ENCODE peak calls at places on chromosome 19, in seven cellular contexts. U is astrocyte of the spinal cord, V is dorsolateral prefrontal cortex, S is nephron progenitor cell, F is fibroblast of mammary gland, E is upper lobe of right lung, D is heart left ventricle. J is an unnamed sample.

GRCh38 chr19:38093154-38093553 is 130.9 kb downstream of the DPF1 start:
- DNase-seq in U (no peak), V (no peak), S (no peak), F (no peak), E (no peak), D (no peak), J (no peak)

GRCh38 chr19:2775556-2776430 is 7.3 kb downstream of the SGTA start:
- DNase-seq in U (peak), V (peak), S (no peak), F (peak), E (peak), D (peak), J (no peak)

GRCh38 chr19:918481-919156 is 1.5 kb downstream of the KISS1R start:
- DNase-seq in U (no peak), V (no peak), S (peak), F (no peak), E (peak), D (no peak), J (peak)

GRCh38 chr19:51364200-51365106 is 1.7 kb downstream of the ETFB start:
- DNase-seq in U (no peak), V (peak), S (no peak), F (peak), E (no peak), D (no peak), J (no peak)

GRCh38 chr19:58097783-58098681 is at the start of gene ZSCAN18:
- DNase-seq in U (peak), V (peak), S (peak), F (peak), E (peak), D (peak), J (peak)

GRCh38 chr19:41321600-41322270 is 11.8 kb downstream of the CCDC97 start:
- DNase-seq in U (peak), V (no peak), S (peak), F (peak), E (no peak), D (peak), J (no peak)

GRCh38 chr19:39444598-39445257 is 654 bp upstream of the SUPT5H start:
- DNase-seq in U (no peak), V (no peak), S (no peak), F (peak), E (no peak), D (no peak), J (no peak)

GRCh38 chr19:56252699-56253422 is 19.7 kb upstream of the EDDM13 start:
- DNase-seq in U (peak), V (peak), S (peak), F (peak), E (peak), D (peak), J (no peak)

GRCh38 chr19:39413903-39414608 is 1.6 kb downstream of the PLEKHG2 start:
- DNase-seq in U (no peak), V (no peak), S (peak), F (peak), E (peak), D (peak), J (no peak)

GRCh38 chr19:5691205-5691929 is 1.3 kb downstream of the RPL36 start:
- DNase-seq in U (peak), V (peak), S (no peak), F (peak), E (peak), D (peak), J (no peak)

GRCh38 chr19:2415973-2416319 is 11.4 kb downstream of the TIMM13 start:
- DNase-seq in U (no peak), V (no peak), S (no peak), F (no peak), E (no peak), D (no peak), J (no peak)

GRCh38 chr19:30070970-30071632 is 129.1 kb downstream of the URI1 start:
- DNase-seq in U (no peak), V (no peak), S (no peak), F (no peak), E (peak), D (peak), J (peak)

GRCh38 chr19:42422576-42423461 is 4.4 kb downstream of the LIPE start:
- DNase-seq in U (no peak), V (peak), S (peak), F (no peak), E (peak), D (peak), J (no peak)

GRCh38 chr19:29683009-29683408 is 17.7 kb downstream of the PLEKHF1 start:
- DNase-seq in U (peak), V (peak), S (no peak), F (peak), E (no peak), D (no peak), J (no peak)

GRCh38 chr19:12350890-12351197 is 14.6 kb downstream of the ZNF442 start:
- DNase-seq in U (no peak), V (no peak), S (no peak), F (no peak), E (no peak), D (no peak), J (no peak)

GRCh38 chr19:56547535-56547934 is 8.8 kb downstream of the ZFP28 start:
- DNase-seq in U (no peak), V (no peak), S (no peak), F (no peak), E (no peak), D (no peak), J (no peak)

GRCh38 chr19:8109890-8110662 is 39.3 kb downstream of the FBN3 start:
- DNase-seq in U (no peak), V (no peak), S (no peak), F (no peak), E (no peak), D (no peak), J (no peak)

GRCh38 chr19:47992070-47992469 is at the start of gene BSPH1:
- DNase-seq in U (no peak), V (no peak), S (no peak), F (no peak), E (no peak), D (no peak), J (no peak)
- TF ChIP-seq CTCF in U (no peak), V (no peak), S (no peak), F (no peak), E (no peak), D (no peak), J (no peak)

DNA sequence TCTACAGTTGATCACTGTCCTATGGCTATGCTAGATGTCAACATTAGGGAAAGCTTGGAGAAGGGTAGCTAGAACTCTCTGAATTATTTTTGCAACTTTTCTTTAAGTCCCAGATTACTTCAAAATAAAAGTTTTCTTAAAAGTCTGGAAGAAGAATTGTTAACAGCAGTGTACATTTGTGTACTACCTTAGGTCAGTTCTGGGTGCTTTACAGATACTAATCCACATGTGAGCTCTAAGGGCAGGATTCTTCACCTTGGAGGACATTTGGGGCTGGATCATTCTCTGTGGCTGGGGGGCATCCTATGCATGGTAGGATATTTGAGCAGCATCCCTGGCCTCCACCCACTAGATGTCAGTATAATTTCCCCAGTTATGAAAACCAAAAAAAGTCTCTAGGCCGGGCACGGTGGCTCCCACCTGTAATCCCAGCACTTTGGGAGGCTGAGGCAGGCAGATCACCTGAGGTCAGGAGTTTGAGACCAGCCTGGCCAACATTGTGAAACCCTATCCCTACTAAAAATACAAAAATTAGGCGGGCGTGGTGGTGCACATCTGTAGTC is 2.8 kb downstream of the BRME1 start:
- DNase-seq in U (no peak), V (no peak), S (no peak), F (peak), E (no peak), D (no peak), J (no peak)
- TF ChIP-seq CTCF in U (peak), V (no peak), S (no peak), F (peak), E (peak), D (peak), J (peak)

GRCh38 chr19:53812335-53812734 is 11.8 kb downstream of the NLRP12 start:
- DNase-seq in U (no peak), V (no peak), S (no peak), F (no peak), E (no peak), D (no peak), J (no peak)
- TF ChIP-seq CTCF in U (peak), V (no peak), S (peak), F (peak), E (no peak), D (no peak), J (peak)

DNA sequence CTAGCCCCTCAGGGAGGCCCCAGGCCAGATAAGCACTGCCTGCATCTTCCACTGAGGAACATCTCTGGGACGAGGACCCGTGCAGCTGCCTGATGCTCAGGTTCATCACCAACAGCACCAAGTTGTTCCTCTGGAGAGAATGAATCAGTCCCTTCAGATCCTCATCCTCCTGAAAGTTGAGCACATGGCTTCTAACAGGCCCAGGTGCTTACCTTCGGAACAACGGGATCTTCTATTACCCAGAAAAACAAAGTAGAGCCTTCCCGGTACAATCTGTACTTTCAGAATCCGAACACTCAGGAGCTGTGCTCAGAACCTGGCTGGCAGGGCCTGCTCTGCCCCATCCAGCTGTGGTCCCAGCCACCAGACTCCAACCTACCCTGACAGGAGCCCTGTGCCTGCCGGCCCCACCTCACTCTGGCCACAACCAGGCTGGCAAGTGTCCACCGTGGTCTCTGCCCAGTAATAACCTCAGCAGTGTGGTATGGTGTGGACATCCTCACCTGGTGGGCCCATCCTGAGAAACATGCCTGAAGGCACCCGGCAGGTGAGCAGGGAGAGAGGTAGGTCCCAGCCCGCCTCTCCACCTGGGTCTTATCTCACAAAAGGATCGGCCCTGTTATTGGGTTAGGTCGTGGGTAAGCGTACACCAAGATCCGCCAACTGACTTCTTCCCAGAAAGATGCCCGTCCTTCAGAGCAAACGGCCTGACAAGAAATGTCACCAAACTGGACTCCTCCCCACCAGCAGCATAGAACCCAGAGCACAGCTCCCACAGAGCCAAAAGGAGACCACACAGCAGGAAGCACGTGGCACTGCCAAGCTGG is 34.1 kb downstream of the ELL start:
- DNase-seq in U (no peak), V (no peak), S (no peak), F (no peak), E (no peak), D (no peak), J (no peak)
- TF ChIP-seq CTCF in U (no peak), V (no peak), S (no peak), F (no peak), E (peak), D (no peak), J (no peak)

GRCh38 chr19:19758164-19758563 is 25.3 kb upstream of the ZNF14 start:
- DNase-seq in U (no peak), V (no peak), S (no peak), F (no peak), E (no peak), D (no peak), J (no peak)
- TF ChIP-seq CTCF in U (no peak), V (no peak), S (no peak), F (no peak), E (no peak), D (no peak), J (no peak)

GRCh38 chr19:35663981-35664380 is 2.3 kb upstream of the UPK1A start:
- DNase-seq in U (no peak), V (no peak), S (no peak), F (no peak), E (no peak), D (no peak), J (no peak)

GRCh38 chr19:35666251-35666913 is at the start of gene UPK1A:
- DNase-seq in U (no peak), V (no peak), S (no peak), F (no peak), E (no peak), D (no peak), J (no peak)

GRCh38 chr19:35661995-35662340 is 4.3 kb upstream of the UPK1A start:
- DNase-seq in U (no peak), V (no peak), S (no peak), F (no peak), E (no peak), D (no peak), J (no peak)

GRCh38 chr19:35665157-35665556 is 1.2 kb upstream of the UPK1A start:
- DNase-seq in U (no peak), V (no peak), S (no peak), F (no peak), E (no peak), D (no peak), J (no peak)

DNA sequence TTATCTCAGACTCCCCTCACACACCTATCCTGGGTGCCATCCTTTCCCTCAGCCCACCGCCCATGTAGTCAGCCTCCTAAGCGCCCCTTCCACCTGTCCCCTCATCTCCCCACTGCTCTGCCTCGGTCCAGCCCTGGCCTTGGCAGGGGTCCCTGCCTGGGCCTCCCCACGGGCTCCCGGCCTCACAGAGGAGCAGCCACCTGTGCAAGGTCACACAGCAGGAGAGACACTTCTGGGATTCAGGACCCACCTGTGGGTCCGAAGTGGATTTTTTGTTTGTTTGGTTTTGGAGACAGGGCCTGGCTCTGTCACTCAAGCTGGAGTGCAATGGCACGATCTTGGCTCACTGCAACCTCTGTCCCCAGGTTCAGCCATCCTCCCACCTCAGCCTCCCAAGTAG is 713 bp upstream of the UPK1A start:
- DNase-seq in U (no peak), V (no peak), S (no peak), F (no peak), E (no peak), D (no peak), J (no peak)
- TF ChIP-seq CTCF in U (no peak), V (no peak), S (no peak), F (no peak), E (no peak), D (no peak), J (no peak)

DNA sequence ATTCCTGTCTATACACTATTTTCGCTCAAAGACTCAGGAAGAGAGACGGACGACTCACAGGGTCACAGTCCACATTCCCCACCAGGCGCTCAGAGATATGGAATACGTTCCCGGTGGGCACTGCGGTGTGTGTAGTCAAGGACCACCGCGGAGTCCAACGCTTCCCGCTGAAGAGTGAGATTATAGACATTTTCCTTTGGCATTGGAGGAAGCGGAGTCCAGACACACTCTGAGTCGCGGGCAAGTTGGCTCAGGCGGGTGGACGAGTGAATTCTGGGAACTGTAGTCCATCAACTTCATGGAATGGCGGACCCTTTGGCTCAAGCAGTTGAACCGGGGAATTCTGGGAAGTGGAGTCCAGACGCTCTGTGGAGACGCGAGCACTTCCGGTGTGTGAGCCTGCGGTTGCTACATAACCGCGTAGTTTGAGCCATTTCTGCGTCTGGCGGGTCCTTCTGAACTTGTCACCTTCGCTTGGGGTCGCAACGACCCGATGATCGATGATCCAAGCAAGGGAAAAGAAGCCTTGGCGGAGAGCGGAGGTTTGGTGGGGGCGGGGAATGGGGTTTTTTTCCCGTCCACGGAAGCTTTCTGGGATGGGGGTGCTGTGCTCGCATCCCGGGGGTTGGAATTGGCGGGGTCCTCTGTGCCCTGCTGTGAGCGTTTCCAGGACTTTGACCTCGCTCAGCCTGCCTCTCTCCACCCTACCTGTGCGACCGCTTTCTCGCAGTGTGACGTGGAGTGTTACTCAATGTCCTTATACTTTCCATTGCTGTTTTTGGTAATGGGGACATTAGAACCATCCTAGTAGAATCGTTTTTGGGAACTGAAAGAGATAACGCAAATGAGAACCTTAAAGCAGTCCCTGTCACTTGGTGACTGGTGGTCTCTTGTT is at the start of gene ZNF230:
- DNase-seq in U (peak), V (peak), S (peak), F (peak), E (peak), D (peak), J (peak)
- TF ChIP-seq CTCF in U (no peak), V (no peak), S (no peak), F (no peak), E (no peak), D (no peak), J (no peak)

DNA sequence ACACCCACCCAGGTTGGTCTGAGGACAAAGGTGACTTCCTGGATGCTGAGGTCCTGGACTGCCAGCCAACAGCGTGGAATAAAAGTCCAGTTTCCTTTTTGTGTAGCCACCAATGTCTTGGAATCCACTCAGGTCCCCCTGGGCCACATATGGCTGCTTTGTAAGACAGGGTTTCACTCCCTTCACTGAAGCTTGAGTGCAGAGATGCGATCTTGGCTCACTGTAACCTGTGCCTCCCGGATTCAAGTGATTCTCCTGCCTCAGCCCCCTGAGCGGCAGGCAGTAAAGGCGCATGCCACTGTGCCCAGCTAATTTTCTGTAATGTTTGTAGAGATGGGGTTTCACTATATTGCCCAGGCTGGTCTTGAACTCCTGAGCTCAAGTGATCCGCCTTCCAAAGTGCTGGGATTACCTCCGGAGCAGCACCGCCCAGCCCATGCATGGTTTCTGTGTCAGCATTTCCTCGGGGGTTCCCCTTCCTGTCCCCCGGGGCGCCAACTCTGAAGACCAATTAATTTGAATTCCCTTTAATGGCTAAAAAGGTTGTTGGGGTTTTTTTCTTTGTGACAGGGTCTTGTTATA is 17.5 kb downstream of the KANK2 start:
- DNase-seq in U (no peak), V (no peak), S (no peak), F (no peak), E (no peak), D (no peak), J (no peak)
- TF ChIP-seq CTCF in U (no peak), V (no peak), S (no peak), F (no peak), E (no peak), D (no peak), J (no peak)

GRCh38 chr19:9435279-9436268 is at the start of gene ZNF266:
- DNase-seq in U (peak), V (peak), S (peak), F (peak), E (peak), D (peak), J (peak)

GRCh38 chr19:9427941-9428340 is 7.4 kb downstream of the ZNF266 start:
- DNase-seq in U (no peak), V (no peak), S (no peak), F (no peak), E (no peak), D (no peak), J (no peak)

GRCh38 chr19:9436358-9436757 is 985 bp upstream of the ZNF266 start:
- DNase-seq in U (no peak), V (no peak), S (no peak), F (no peak), E (no peak), D (no peak), J (no peak)

GRCh38 chr19:9430444-9430843 is 4.9 kb downstream of the ZNF266 start:
- DNase-seq in U (no peak), V (no peak), S (no peak), F (no peak), E (no peak), D (no peak), J (no peak)

GRCh38 chr19:9431475-9431874 is 3.9 kb downstream of the ZNF266 start:
- DNase-seq in U (peak), V (no peak), S (peak), F (peak), E (no peak), D (no peak), J (no peak)
- TF ChIP-seq CTCF in U (peak), V (peak), S (peak), F (peak), E (peak), D (peak), J (peak)

GRCh38 chr19:52494518-52494917 is 33.0 kb upstream of the ZNF808 start:
- DNase-seq in U (no peak), V (no peak), S (no peak), F (no peak), E (no peak), D (no peak), J (no peak)

GRCh38 chr19:52492201-52492960 is 35.1 kb upstream of the ZNF808 start:
- DNase-seq in U (no peak), V (no peak), S (peak), F (no peak), E (no peak), D (no peak), J (no peak)

GRCh38 chr19:52498571-52498970 is 28.9 kb upstream of the ZNF808 start:
- DNase-seq in U (no peak), V (no peak), S (no peak), F (no peak), E (no peak), D (no peak), J (no peak)

GRCh38 chr19:52492991-52493470 is 34.4 kb upstream of the ZNF808 start:
- DNase-seq in U (no peak), V (no peak), S (peak), F (no peak), E (no peak), D (peak), J (no peak)
- TF ChIP-seq CTCF in U (no peak), V (no peak), S (no peak), F (no peak), E (peak), D (no peak), J (peak)